ENCODE peak calls at places on chromosomes 4 and X, in six cellular contexts. One of them, this sample, is unnamed. For H3K9me2, the result is how much of the 10 kb centered on the place peaks cover.

GRCh38 chr4:117527601-117528000 is 442.2 kb upstream of the TRAM1L1 start:
- DNase-seq in hepatocyte: no peak
- DNase-seq in GM23338: no peak
- DNase-seq in MM.1S: no peak
- DNase-seq in HCT116: no peak
- DNase-seq in PC-9: no peak
- DNase-seq in this sample: no peak

GRCh38 chr4:26048378-26048882 is 134.4 kb downstream of the SMIM20 start:
- DNase-seq in hepatocyte: peak
- DNase-seq in GM23338: no peak
- DNase-seq in MM.1S: no peak
- DNase-seq in HCT116: no peak
- DNase-seq in PC-9: no peak
- DNase-seq in this sample: peak

GRCh38 chr4:20422398-20422797 is 170.7 kb downstream of the SLIT2 start:
- DNase-seq in hepatocyte: peak
- DNase-seq in GM23338: peak
- DNase-seq in MM.1S: peak
- DNase-seq in HCT116: peak
- DNase-seq in PC-9: no peak
- DNase-seq in this sample: peak

GRCh38 chrX:19303216-19303880 is 40.4 kb upstream of the PDHA1 start:
- DNase-seq in hepatocyte: peak
- DNase-seq in GM23338: no peak
- DNase-seq in MM.1S: no peak
- DNase-seq in HCT116: no peak
- DNase-seq in PC-9: peak
- DNase-seq in this sample: peak

GRCh38 chrX:40130207-40130606 is 32.4 kb upstream of the BCOR start:
- DNase-seq in hepatocyte: no peak
- DNase-seq in GM23338: no peak
- DNase-seq in MM.1S: no peak
- DNase-seq in HCT116: peak
- DNase-seq in PC-9: peak
- DNase-seq in this sample: peak

GRCh38 chr4:107148922-107149321 is 112.8 kb upstream of the DKK2 start:
- DNase-seq in hepatocyte: no peak
- DNase-seq in GM23338: peak
- DNase-seq in MM.1S: no peak
- DNase-seq in HCT116: no peak
- DNase-seq in PC-9: no peak
- DNase-seq in this sample: no peak

GRCh38 chr4:77158487-77158861 is 1.5 kb downstream of the CCNG2 start:
- DNase-seq in hepatocyte: no peak
- DNase-seq in GM23338: no peak
- DNase-seq in MM.1S: no peak
- DNase-seq in HCT116: no peak
- DNase-seq in PC-9: no peak
- DNase-seq in this sample: peak

GRCh38 chr4:46946914-46947313 is 37.9 kb upstream of the COX7B2 start:
- DNase-seq in hepatocyte: no peak
- DNase-seq in GM23338: no peak
- DNase-seq in MM.1S: no peak
- DNase-seq in HCT116: no peak
- DNase-seq in PC-9: peak
- DNase-seq in this sample: no peak

GRCh38 chrX:34406580-34406979 is 250.5 kb downstream of the TMEM47 start:
- DNase-seq in hepatocyte: no peak
- DNase-seq in GM23338: no peak
- DNase-seq in MM.1S: no peak
- DNase-seq in HCT116: no peak
- DNase-seq in PC-9: no peak
- DNase-seq in this sample: no peak

GRCh38 chr4:182955411-182955810 is 38.2 kb upstream of the DCTD start:
- DNase-seq in hepatocyte: no peak
- DNase-seq in GM23338: no peak
- DNase-seq in MM.1S: no peak
- DNase-seq in HCT116: no peak
- DNase-seq in PC-9: no peak
- DNase-seq in this sample: no peak

GRCh38 chr4:74886490-74886889 is 46.4 kb upstream of the PARM1 start:
- DNase-seq in hepatocyte: peak
- DNase-seq in GM23338: no peak
- DNase-seq in MM.1S: no peak
- DNase-seq in HCT116: no peak
- DNase-seq in PC-9: no peak
- DNase-seq in this sample: no peak

GRCh38 chr4:14729605-14730004 is 272.7 kb upstream of the CPEB2 start:
- DNase-seq in hepatocyte: no peak
- DNase-seq in GM23338: no peak
- DNase-seq in MM.1S: no peak
- DNase-seq in HCT116: no peak
- DNase-seq in PC-9: no peak
- DNase-seq in this sample: no peak

GRCh38 chrX:115988825-115989224 is 181.7 kb upstream of the AGTR2 start:
- DNase-seq in hepatocyte: no peak
- DNase-seq in GM23338: peak
- DNase-seq in MM.1S: no peak
- DNase-seq in HCT116: no peak
- DNase-seq in PC-9: no peak
- DNase-seq in this sample: peak

GRCh38 chr4:15182600-15183222 is 180.4 kb downstream of the CPEB2 start:
- DNase-seq in hepatocyte: no peak
- DNase-seq in GM23338: no peak
- DNase-seq in MM.1S: no peak
- DNase-seq in HCT116: no peak
- DNase-seq in PC-9: no peak
- DNase-seq in this sample: peak

GRCh38 chrX:43589735-43590515 is 66.2 kb upstream of the MAOA start:
- DNase-seq in hepatocyte: peak
- DNase-seq in GM23338: no peak
- DNase-seq in MM.1S: no peak
- DNase-seq in HCT116: no peak
- DNase-seq in PC-9: peak
- DNase-seq in this sample: peak

GRCh38 chr4:8227201-8227770 is 28.2 kb downstream of the SH3TC1 start:
- DNase-seq in hepatocyte: no peak
- DNase-seq in GM23338: no peak
- DNase-seq in MM.1S: no peak
- DNase-seq in HCT116: no peak
- DNase-seq in PC-9: no peak
- DNase-seq in this sample: no peak

GRCh38 chr4:38980903-38981676 is 51.1 kb downstream of the TMEM156 start:
- DNase-seq in hepatocyte: no peak
- DNase-seq in GM23338: no peak
- DNase-seq in MM.1S: peak
- DNase-seq in HCT116: no peak
- DNase-seq in PC-9: no peak
- DNase-seq in this sample: no peak

GRCh38 chr4:172142331-172142738 is 329.1 kb downstream of the GALNTL6 start:
- DNase-seq in hepatocyte: no peak
- DNase-seq in GM23338: no peak
- DNase-seq in MM.1S: no peak
- DNase-seq in HCT116: no peak
- DNase-seq in PC-9: no peak
- DNase-seq in this sample: peak

GRCh38 chr4:100949350-100949935 is 397.9 kb downstream of the PPP3CA start:
- DNase-seq in hepatocyte: peak
- DNase-seq in GM23338: no peak
- DNase-seq in MM.1S: no peak
- DNase-seq in HCT116: no peak
- DNase-seq in PC-9: no peak
- DNase-seq in this sample: peak

GRCh38 chrX:17525762-17526555 is 151.0 kb downstream of the NHS start:
- DNase-seq in hepatocyte: no peak
- DNase-seq in GM23338: no peak
- DNase-seq in MM.1S: no peak
- DNase-seq in HCT116: no peak
- DNase-seq in PC-9: no peak
- DNase-seq in this sample: no peak

GRCh38 chrX:3697701-3698279 is 15.7 kb downstream of the PRKX start:
- DNase-seq in hepatocyte: peak
- DNase-seq in GM23338: no peak
- DNase-seq in MM.1S: no peak
- DNase-seq in HCT116: no peak
- DNase-seq in PC-9: no peak
- DNase-seq in this sample: no peak

GRCh38 chr4:122830392-122831095 is 3.9 kb downstream of the FGF2 start:
- DNase-seq in hepatocyte: peak
- DNase-seq in GM23338: no peak
- DNase-seq in MM.1S: no peak
- DNase-seq in HCT116: no peak
- DNase-seq in PC-9: no peak
- DNase-seq in this sample: no peak

GRCh38 chr4:88320780-88321373 is 36.5 kb upstream of the PPM1K start:
- DNase-seq in hepatocyte: no peak
- DNase-seq in GM23338: peak
- DNase-seq in MM.1S: peak
- DNase-seq in HCT116: no peak
- DNase-seq in PC-9: peak
- DNase-seq in this sample: peak

GRCh38 chr4:95181446-95182306 is 367.1 kb downstream of the UNC5C start:
- DNase-seq in hepatocyte: no peak
- DNase-seq in GM23338: peak
- DNase-seq in MM.1S: no peak
- DNase-seq in HCT116: no peak
- DNase-seq in PC-9: no peak
- DNase-seq in this sample: peak

GRCh38 chrX:68915778-68916177 is 87.0 kb downstream of the EFNB1 start:
- DNase-seq in hepatocyte: no peak
- DNase-seq in GM23338: no peak
- DNase-seq in MM.1S: peak
- DNase-seq in HCT116: no peak
- DNase-seq in PC-9: no peak
- DNase-seq in this sample: no peak

GRCh38 chrX:119763175-119763574 is 4.8 kb downstream of the SOWAHD start:
- DNase-seq in hepatocyte: no peak
- DNase-seq in GM23338: peak
- DNase-seq in MM.1S: no peak
- DNase-seq in HCT116: no peak
- DNase-seq in PC-9: peak
- DNase-seq in this sample: no peak

GRCh38 chr4:11748169-11748872 is 319.6 kb upstream of the HS3ST1 start:
- DNase-seq in hepatocyte: peak
- DNase-seq in GM23338: no peak
- DNase-seq in MM.1S: no peak
- DNase-seq in HCT116: peak
- DNase-seq in PC-9: no peak
- DNase-seq in this sample: peak

GRCh38 chr4:18227880-18228279 is 206.3 kb upstream of the LCORL start:
- DNase-seq in hepatocyte: no peak
- DNase-seq in GM23338: no peak
- DNase-seq in MM.1S: no peak
- DNase-seq in HCT116: no peak
- DNase-seq in PC-9: no peak
- DNase-seq in this sample: no peak

GRCh38 chr4:7384003-7384928 is 50.5 kb downstream of the PSAPL1 start:
- DNase-seq in hepatocyte: no peak
- DNase-seq in GM23338: no peak
- DNase-seq in MM.1S: no peak
- DNase-seq in HCT116: no peak
- DNase-seq in PC-9: no peak
- DNase-seq in this sample: no peak

GRCh38 chr4:153486281-153487151 is 20.4 kb downstream of the TMEM131L start:
- DNase-seq in hepatocyte: peak
- DNase-seq in GM23338: peak
- DNase-seq in MM.1S: no peak
- DNase-seq in HCT116: peak
- DNase-seq in PC-9: peak
- DNase-seq in this sample: peak

GRCh38 chrX:103275947-103276567 is 493 bp downstream of the TCEAL5 start:
- DNase-seq in hepatocyte: no peak
- DNase-seq in GM23338: peak
- DNase-seq in MM.1S: no peak
- DNase-seq in HCT116: no peak
- DNase-seq in PC-9: no peak
- DNase-seq in this sample: no peak
- TF ChIP-seq EZH2 in hepatocyte: no peak
- TF ChIP-seq EZH2 in GM23338: no peak
- TF ChIP-seq EZH2 in MM.1S: no peak
- TF ChIP-seq EZH2 in HCT116: no peak
- TF ChIP-seq EZH2 in PC-9: no peak
- TF ChIP-seq EZH2 in this sample: no peak

GRCh38 chr4:169010125-169011023 is at the start of gene CBR4:
- DNase-seq in hepatocyte: peak
- DNase-seq in GM23338: peak
- DNase-seq in MM.1S: peak
- DNase-seq in HCT116: peak
- DNase-seq in PC-9: peak
- DNase-seq in this sample: peak
- TF ChIP-seq CTCF in hepatocyte: no peak
- TF ChIP-seq CTCF in GM23338: peak
- TF ChIP-seq CTCF in MM.1S: peak
- TF ChIP-seq CTCF in HCT116: no peak
- TF ChIP-seq CTCF in PC-9: no peak
- TF ChIP-seq CTCF in this sample: no peak

GRCh38 chr4:155073852-155074251 is 134.6 kb upstream of the NPY2R start:
- DNase-seq in hepatocyte: no peak
- DNase-seq in GM23338: no peak
- DNase-seq in MM.1S: no peak
- DNase-seq in HCT116: no peak
- DNase-seq in PC-9: no peak
- DNase-seq in this sample: no peak
- H3K9me2 ChIP-seq in hepatocyte: under half
- H3K9me2 ChIP-seq in GM23338: under half
- H3K9me2 ChIP-seq in MM.1S: under half
- H3K9me2 ChIP-seq in HCT116: under half
- H3K9me2 ChIP-seq in PC-9: under half
- H3K9me2 ChIP-seq in this sample: under half

GRCh38 chrX:53686151-53686885 is at the start of gene HUWE1:
- DNase-seq in hepatocyte: peak
- DNase-seq in GM23338: peak
- DNase-seq in MM.1S: peak
- DNase-seq in HCT116: no peak
- DNase-seq in PC-9: peak
- DNase-seq in this sample: peak
- TF ChIP-seq EZH2 in hepatocyte: no peak
- TF ChIP-seq EZH2 in GM23338: no peak
- TF ChIP-seq EZH2 in MM.1S: no peak
- TF ChIP-seq EZH2 in HCT116: no peak
- TF ChIP-seq EZH2 in PC-9: no peak
- TF ChIP-seq EZH2 in this sample: no peak

DNA sequence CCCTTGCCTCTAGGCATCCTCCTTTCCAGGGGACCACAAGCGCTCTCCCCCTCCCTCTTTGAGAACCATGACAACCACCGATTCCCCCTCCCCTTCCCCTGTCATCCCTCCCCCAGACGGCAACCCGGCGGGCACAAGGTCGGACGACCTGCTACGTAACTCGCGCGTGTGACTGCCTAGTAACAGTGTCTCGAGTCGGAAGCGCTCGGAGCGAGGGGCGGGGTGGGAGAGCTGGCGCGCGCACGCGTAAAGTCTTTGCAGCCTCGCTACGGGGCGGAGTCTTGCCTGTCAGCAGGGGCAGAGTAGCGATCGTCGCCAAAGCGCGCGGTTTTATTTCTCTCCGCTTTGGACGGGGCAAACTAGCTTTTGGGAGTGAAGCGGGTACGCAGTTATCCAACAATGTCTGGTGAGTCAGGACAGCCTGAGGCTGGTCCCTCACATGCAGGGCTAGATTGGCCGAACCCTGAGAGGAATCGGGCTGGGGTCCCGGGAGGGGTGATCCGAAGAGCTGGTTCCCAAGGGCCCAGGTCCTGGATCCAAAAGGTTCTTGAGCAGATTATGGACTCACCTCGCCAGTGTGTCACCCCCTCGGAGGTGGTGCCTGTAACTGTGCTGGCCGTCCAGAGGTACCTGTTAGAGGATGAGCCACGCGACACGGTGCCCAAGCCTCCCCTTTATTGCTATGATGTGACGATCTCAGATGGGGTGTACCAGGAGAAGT is at the start of gene RADX:
- DNase-seq in hepatocyte: peak
- DNase-seq in GM23338: peak
- DNase-seq in MM.1S: peak
- DNase-seq in HCT116: peak
- DNase-seq in PC-9: peak
- DNase-seq in this sample: peak
- TF ChIP-seq CTCF in hepatocyte: no peak
- TF ChIP-seq CTCF in GM23338: no peak
- TF ChIP-seq CTCF in MM.1S: no peak
- TF ChIP-seq CTCF in HCT116: no peak
- TF ChIP-seq CTCF in PC-9: no peak
- TF ChIP-seq CTCF in this sample: no peak